ENCODE peak calls at places on chromosomes 3 and 15, in six cellular contexts. G is CD8-positive, alpha-beta T cell; N is uterus; D is pancreas; A is caudate nucleus; K is right cardiac atrium. Y is an unnamed sample.

GRCh38 chr15:33243869-33244268 is 49.4 kb upstream of the FMN1 start:
- DNase-seq in D (no peak), G (no peak), A (no peak), K (no peak), N (no peak), Y (peak)

GRCh38 chr3:127722928-127723603 is 50.3 kb downstream of the ABTB1 start:
- DNase-seq in G (no peak), A (no peak), D (no peak), N (no peak), K (no peak), Y (no peak)

GRCh38 chr15:87743557-87743956 is 513.0 kb downstream of the NTRK3 start:
- DNase-seq in G (no peak), A (no peak), K (no peak), N (no peak), D (no peak), Y (no peak)

GRCh38 chr3:163548005-163548404 is 1530.3 kb downstream of the SI start:
- DNase-seq in N (no peak), D (no peak), A (no peak), G (no peak), K (no peak), Y (no peak)

GRCh38 chr15:88975891-88976290 is 62.7 kb upstream of the MFGE8 start:
- DNase-seq in G (no peak), K (no peak), N (no peak), A (no peak), D (no peak), Y (no peak)

GRCh38 chr3:42632146-42632545 is 21.4 kb upstream of the ZBTB47 start:
- DNase-seq in G (no peak), D (no peak), N (no peak), A (no peak), K (no peak), Y (no peak)

GRCh38 chr3:193465992-193466618 is 87.6 kb upstream of the ATP13A5 start:
- DNase-seq in D (no peak), A (no peak), K (no peak), G (no peak), N (no peak), Y (no peak)

GRCh38 chr3:114284644-114285043 is 9.2 kb upstream of the TIGIT start:
- DNase-seq in A (no peak), G (no peak), D (no peak), N (no peak), K (no peak), Y (no peak)

GRCh38 chr3:71083726-71084131 is 499.8 kb downstream of the FOXP1 start:
- DNase-seq in A (no peak), G (no peak), N (no peak), D (no peak), K (no peak), Y (no peak)

GRCh38 chr3:36648241-36649034 is 115.9 kb downstream of the DCLK3 start:
- DNase-seq in G (no peak), A (no peak), D (no peak), N (no peak), K (no peak), Y (peak)

GRCh38 chr15:64944961-64945360 is 33.3 kb downstream of the ANKDD1A start:
- DNase-seq in N (no peak), D (no peak), G (no peak), A (no peak), K (no peak), Y (no peak)

GRCh38 chr15:92118936-92119325 is 265.4 kb downstream of the SLCO3A1 start:
- DNase-seq in D (no peak), G (no peak), K (no peak), N (no peak), A (no peak), Y (no peak)

GRCh38 chr3:54047568-54047967 is 74.8 kb upstream of the CACNA2D3 start:
- DNase-seq in N (no peak), A (no peak), D (no peak), G (no peak), K (no peak), Y (no peak)

GRCh38 chr3:9081201-9081818 is 118.0 kb upstream of the RAD18 start:
- DNase-seq in A (no peak), N (no peak), D (no peak), K (no peak), G (no peak), Y (no peak)

GRCh38 chr15:51243774-51244173 is 94.6 kb downstream of the CYP19A1 start:
- DNase-seq in D (no peak), N (no peak), A (no peak), G (no peak), K (no peak), Y (peak)

DNA sequence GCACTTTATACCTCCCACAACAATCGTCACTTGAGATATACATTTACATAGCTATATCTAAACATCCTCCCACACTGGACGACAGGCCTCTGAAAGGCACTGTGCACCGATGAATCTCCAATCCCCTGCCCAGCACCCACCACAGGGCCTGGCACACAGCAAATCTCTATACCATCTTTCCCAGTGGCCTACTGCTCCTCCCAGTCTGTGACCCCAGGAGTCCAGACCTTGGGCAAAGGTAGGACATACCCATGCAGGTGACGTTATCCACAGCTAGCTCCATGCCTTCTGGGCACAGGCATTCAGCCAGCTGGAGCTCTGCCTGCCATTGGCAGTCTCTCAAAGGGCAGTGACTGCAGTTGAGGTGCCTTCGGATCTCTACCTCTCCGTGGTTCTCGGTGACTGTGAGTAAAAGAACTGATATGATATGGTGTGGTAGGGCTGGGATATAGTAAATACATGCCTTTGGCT is 5.8 kb downstream of the LTK start:
- DNase-seq in G (no peak), D (peak), N (no peak), K (no peak), A (no peak), Y (peak)
- H3K27ac ChIP-seq in G (no peak), D (no peak), N (no peak), K (no peak), A (no peak), Y (no peak)

GRCh38 chr3:40871411-40871810 is 327.9 kb upstream of the CTNNB1 start:
- DNase-seq in N (no peak), D (no peak), A (no peak), G (no peak), K (no peak), Y (no peak)
- H3K27ac ChIP-seq in N (no peak), D (no peak), A (no peak), G (no peak), K (no peak), Y (no peak)

DNA sequence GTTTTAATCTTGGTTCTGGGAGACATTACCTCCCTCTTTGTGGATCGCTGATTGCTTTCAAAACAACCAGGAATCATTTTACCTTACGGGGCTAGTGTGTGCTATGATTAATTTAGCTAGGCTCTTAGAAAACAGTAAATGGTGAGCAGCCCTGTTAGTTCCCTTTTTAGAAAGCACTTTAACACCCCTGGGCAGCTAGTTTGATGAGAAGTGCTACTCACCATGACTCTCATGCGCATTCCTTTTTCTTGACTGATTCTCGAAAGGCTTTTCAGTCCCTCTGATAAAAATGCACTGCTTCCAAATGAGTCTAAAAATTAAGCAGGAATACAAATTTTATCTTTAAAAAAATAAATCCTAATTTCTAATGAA is 75.3 kb upstream of the LEKR1 start:
- DNase-seq in K (no peak), D (no peak), A (no peak), N (no peak), G (no peak), Y (no peak)
- H3K27ac ChIP-seq in K (no peak), D (no peak), A (no peak), N (peak), G (no peak), Y (peak)

DNA sequence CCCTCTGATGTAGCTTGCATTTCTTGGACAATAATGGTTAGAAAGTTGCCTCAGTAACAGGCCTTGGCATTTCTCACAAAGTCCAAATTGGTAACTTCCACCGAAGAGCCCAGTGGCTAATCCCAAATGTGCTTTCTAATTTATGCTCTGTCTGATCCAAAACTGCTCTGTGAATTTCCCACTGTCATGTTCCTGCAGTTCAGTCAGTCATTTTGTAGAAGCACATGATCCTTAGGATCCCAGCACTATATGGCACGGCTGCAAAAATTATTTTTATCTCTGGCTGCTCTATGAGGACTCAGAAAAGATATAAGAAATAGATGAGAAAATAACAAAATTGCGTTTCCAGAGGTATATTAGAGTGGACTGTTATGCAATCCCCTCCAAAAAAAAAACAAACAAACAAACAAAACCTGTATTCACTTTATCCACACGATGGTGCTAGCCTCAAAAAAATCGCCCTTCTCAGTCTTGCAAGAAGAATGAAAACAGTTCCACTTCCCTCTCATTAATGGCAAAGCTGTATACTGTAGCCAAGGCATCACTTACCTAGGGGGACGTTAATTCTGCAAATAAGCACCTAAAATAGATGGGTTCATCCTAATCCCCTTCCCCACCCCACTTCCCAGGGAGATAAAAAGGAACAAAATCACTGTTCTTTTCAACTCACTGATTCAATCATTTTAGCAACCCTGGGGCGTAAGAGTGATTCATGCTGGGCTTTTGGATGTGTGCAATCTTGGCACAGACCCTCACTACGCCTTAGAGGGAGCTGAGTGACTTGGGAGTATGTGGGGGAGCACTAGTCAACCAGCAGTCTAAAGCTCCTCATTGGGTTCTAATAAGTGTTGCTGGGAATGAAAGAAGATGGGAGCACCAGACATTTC is 61.3 kb downstream of the TMCO5A start:
- DNase-seq in K (peak), A (no peak), N (peak), G (no peak), D (no peak), Y (peak)
- H3K27ac ChIP-seq in K (no peak), A (peak), N (no peak), G (no peak), D (no peak), Y (no peak)

GRCh38 chr3:102737353-102737752 is 302.5 kb downstream of the ZPLD1 start:
- DNase-seq in D (no peak), N (no peak), K (no peak), G (no peak), A (no peak), Y (no peak)

GRCh38 chr3:102736961-102737304 is 302.1 kb downstream of the ZPLD1 start:
- DNase-seq in N (no peak), G (no peak), K (no peak), A (no peak), D (no peak), Y (no peak)

GRCh38 chr3:102736288-102736960 is 301.6 kb downstream of the ZPLD1 start:
- DNase-seq in D (no peak), N (no peak), A (no peak), G (no peak), K (peak), Y (no peak)

GRCh38 chr3:102733811-102734574 is 299.2 kb downstream of the ZPLD1 start:
- DNase-seq in G (no peak), N (no peak), K (no peak), D (no peak), A (no peak), Y (no peak)
- H3K27ac ChIP-seq in G (no peak), N (no peak), K (no peak), D (no peak), A (no peak), Y (no peak)

DNA sequence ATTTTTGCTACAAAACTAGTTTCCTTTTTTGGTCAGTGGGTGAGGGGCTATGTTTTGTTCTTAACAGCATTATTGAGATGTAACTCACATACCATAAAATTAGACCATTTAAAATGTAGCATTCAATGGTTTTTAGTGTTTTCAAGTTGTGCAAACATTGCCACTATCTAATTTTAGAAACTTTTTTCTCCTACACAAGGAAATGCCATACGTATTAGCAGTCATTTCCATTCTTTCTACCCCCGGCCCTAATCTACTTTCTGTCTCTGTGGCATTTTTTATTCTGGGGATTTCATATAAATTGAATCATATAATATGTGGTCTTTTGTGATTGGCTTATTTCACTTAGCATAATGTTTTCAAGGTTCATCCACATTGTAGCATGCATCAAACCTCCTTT is 55.0 kb upstream of the TIPARP start:
- DNase-seq in G (no peak), D (no peak), A (no peak), K (no peak), N (no peak), Y (no peak)
- H3K27ac ChIP-seq in G (no peak), D (no peak), A (no peak), K (no peak), N (no peak), Y (peak)

GRCh38 chr3:132544130-132544529 is 52.9 kb upstream of the ACKR4 start:
- DNase-seq in A (no peak), G (no peak), N (no peak), K (no peak), D (no peak), Y (no peak)
- H3K27ac ChIP-seq in A (no peak), G (no peak), N (no peak), K (no peak), D (no peak), Y (no peak)

GRCh38 chr3:159992601-159993000 is 4.0 kb downstream of the IL12A start:
- DNase-seq in K (no peak), D (no peak), G (no peak), N (no peak), A (no peak), Y (no peak)

GRCh38 chr3:159989973-159990846 is 1.6 kb downstream of the IL12A start:
- DNase-seq in D (no peak), G (no peak), A (no peak), K (no peak), N (no peak), Y (no peak)

GRCh38 chr3:159988617-159989251 is at the start of gene IL12A:
- DNase-seq in K (peak), G (peak), D (peak), A (peak), N (peak), Y (no peak)

GRCh38 chr3:159994182-159994581 is 5.5 kb downstream of the IL12A start:
- DNase-seq in N (no peak), A (no peak), D (no peak), K (no peak), G (no peak), Y (no peak)

GRCh38 chr3:159991591-159991990 is 3.0 kb downstream of the IL12A start:
- DNase-seq in N (no peak), G (no peak), K (no peak), D (no peak), A (no peak), Y (no peak)
- H3K27ac ChIP-seq in N (no peak), G (no peak), K (no peak), D (peak), A (no peak), Y (no peak)

GRCh38 chr3:132536442-132537153 is 60.5 kb upstream of the ACKR4 start:
- DNase-seq in D (no peak), K (no peak), N (no peak), A (no peak), G (no peak), Y (no peak)
- H3K27ac ChIP-seq in D (no peak), K (no peak), N (peak), A (no peak), G (no peak), Y (no peak)